ENCODE peak calls at places on chromosome 12, in eight cellular contexts. H is SW480; B is pancreas; X is naive thymus-derived CD8-positive, alpha-beta T cell; L is AG09319; D is tibial artery; K is CD8-positive, alpha-beta memory T cell; S is amniotic stem cell. C is an unnamed sample.

GRCh38 chr12:83823386-83824045 is 1089.1 kb downstream of the SLC6A15 start:
- DNase-seq in X (no peak), L (no peak), K (no peak), S (no peak), D (no peak), H (peak; percentile 53), B (no peak), C (no peak)

GRCh38 chr12:32502693-32503510 is 103.5 kb downstream of the FGD4 start:
- DNase-seq in B (no peak), X (no peak), S (no peak), K (no peak), H (no peak), L (peak; percentile 69), D (peak; percentile 58), C (no peak)

GRCh38 chr12:57370084-57370483 is 60.8 kb downstream of the R3HDM2 start:
- DNase-seq in X (no peak), K (no peak), D (no peak), S (no peak), H (no peak), L (no peak), B (no peak), C (no peak)

GRCh38 chr12:49200882-49201594 is 12.2 kb upstream of the TUBA1A start:
- DNase-seq in K (no peak), B (no peak), X (peak; percentile 54), L (peak; percentile 52), S (peak; percentile 48), D (no peak), H (peak; percentile 47), C (no peak)

GRCh38 chr12:114213055-114213561 is 192.8 kb downstream of the TBX5 start:
- DNase-seq in L (no peak), K (no peak), H (peak; percentile 10), S (no peak), D (no peak), X (no peak), B (no peak), C (no peak)

GRCh38 chr12:12356467-12356885 is 402 bp upstream of the BORCS5 start:
- DNase-seq in L (no peak), S (no peak), D (no peak), H (no peak), X (no peak), B (no peak), K (no peak), C (no peak)

GRCh38 chr12:68451261-68452091 is 119.3 kb upstream of the MDM1 start:
- DNase-seq in L (peak; percentile 67), S (no peak), K (peak; percentile 49), H (no peak), D (peak; percentile 63), B (no peak), X (no peak), C (no peak)

GRCh38 chr12:110345176-110345651 is 58.3 kb downstream of the ANAPC7 start:
- DNase-seq in D (no peak), B (no peak), K (no peak), X (no peak), L (no peak), H (no peak), S (no peak), C (no peak)

GRCh38 chr12:97308576-97309198 is 153.9 kb upstream of the RMST start:
- DNase-seq in D (no peak), S (peak; percentile 11), X (peak; percentile 9), L (peak; percentile 15), K (no peak), H (peak; percentile 38), B (no peak), C (no peak)

GRCh38 chr12:50442178-50442908 is 41.7 kb downstream of the LARP4 start:
- DNase-seq in H (no peak), D (no peak), X (no peak), L (no peak), S (no peak), K (no peak), B (no peak), C (no peak)

GRCh38 chr12:22339691-22340090 is 5.2 kb upstream of the ST8SIA1 start:
- DNase-seq in H (no peak), L (no peak), X (no peak), S (no peak), K (no peak), B (no peak), D (no peak), C (no peak)

GRCh38 chr12:81809829-81810595 is 50.9 kb upstream of the PPFIA2 start:
- DNase-seq in K (no peak), H (no peak), B (no peak), D (no peak), S (no peak), L (no peak), X (no peak), C (no peak)

GRCh38 chr12:21613931-21614330 is 9.3 kb upstream of the GYS2 start:
- DNase-seq in S (no peak), H (no peak), X (no peak), K (no peak), D (no peak), L (no peak), B (no peak), C (no peak)

GRCh38 chr12:22729898-22730443 is 105.0 kb downstream of the ETNK1 start:
- DNase-seq in X (no peak), D (no peak), H (no peak), B (no peak), L (peak; percentile 30), K (no peak), S (peak; percentile 2), C (no peak)

GRCh38 chr12:121008347-121009098 is 7.8 kb downstream of the C12orf43 start:
- DNase-seq in D (no peak), K (no peak), H (no peak), S (no peak), L (no peak), B (no peak), X (no peak), C (no peak)

GRCh38 chr12:16763901-16764300 is 157.9 kb upstream of the LMO3 start:
- DNase-seq in B (no peak), H (peak; percentile 5), K (no peak), S (no peak), L (no peak), X (no peak), D (no peak), C (no peak)

GRCh38 chr12:50013361-50014147 is 11.7 kb downstream of the RACGAP1 start:
- DNase-seq in K (no peak), B (no peak), D (no peak), L (no peak), H (no peak), S (no peak), X (no peak), C (no peak)

GRCh38 chr12:48977290-48978281 is 536 bp upstream of the WNT1 start:
- DNase-seq in B (peak; percentile 73), H (peak; percentile 87), X (peak; percentile 76), D (no peak), S (no peak), K (peak; percentile 87), L (no peak), C (peak; percentile 65)

GRCh38 chr12:111409403-111410228 is 3.9 kb downstream of the SH2B3 start:
- DNase-seq in H (peak; percentile 35), B (peak; percentile 65), L (no peak), S (no peak), X (no peak), D (peak; percentile 53), K (no peak), C (no peak)

GRCh38 chr12:89949457-89950195 is 241.0 kb upstream of the ATP2B1 start:
- DNase-seq in H (no peak), K (peak; percentile 81), S (no peak), L (peak; percentile 54), D (peak; percentile 41), B (no peak), X (peak; percentile 88), C (peak; percentile 13)

GRCh38 chr12:42810006-42810405 is 220.5 kb upstream of the PRICKLE1 start:
- DNase-seq in L (no peak), H (no peak), X (no peak), K (no peak), S (no peak), B (no peak), D (no peak), C (no peak)

GRCh38 chr12:67630373-67631088 is 18.0 kb upstream of the DYRK2 start:
- DNase-seq in H (peak; percentile 69), K (peak; percentile 95), S (no peak), X (peak; percentile 93), B (no peak), L (no peak), D (no peak), C (peak; percentile 80)

GRCh38 chr12:52350786-52351185 is 16.5 kb downstream of the KRT85 start:
- DNase-seq in H (no peak), B (no peak), L (no peak), K (no peak), X (no peak), D (no peak), S (no peak), C (no peak)

GRCh38 chr12:107454431-107454830 is 231.2 kb upstream of the PWP1 start:
- DNase-seq in B (no peak), S (no peak), X (no peak), K (no peak), H (no peak), L (no peak), D (no peak), C (no peak)

GRCh38 chr12:62744551-62744950 is 190.4 kb downstream of the PPM1H start:
- DNase-seq in K (no peak), H (no peak), B (no peak), L (no peak), S (no peak), D (no peak), X (no peak), C (no peak)

GRCh38 chr12:19130224-19131019 is 889 bp downstream of the PLEKHA5 start:
- DNase-seq in X (no peak), B (peak; percentile 55), S (no peak), K (peak; percentile 48), H (peak; percentile 57), D (peak; percentile 29), L (no peak), C (no peak)

GRCh38 chr12:15336772-15337553 is 14.7 kb downstream of the PTPRO start:
- DNase-seq in X (no peak), B (no peak), S (no peak), L (peak; percentile 32), K (no peak), D (no peak), H (no peak), C (no peak)

GRCh38 chr12:115135800-115136211 is 451.8 kb upstream of the TBX3 start:
- DNase-seq in B (peak; percentile 15), H (no peak), D (peak; percentile 54), K (no peak), S (no peak), L (peak; percentile 24), X (no peak), C (no peak)

GRCh38 chr12:26197832-26198231 is 2.5 kb downstream of the SSPN start:
- DNase-seq in K (no peak), X (no peak), L (no peak), B (no peak), S (no peak), D (no peak), H (no peak), C (no peak)

GRCh38 chr12:29287622-29288021 is 93.3 kb downstream of the ERGIC2 start:
- DNase-seq in X (no peak), L (no peak), B (no peak), K (no peak), H (no peak), D (no peak), S (no peak), C (no peak)

GRCh38 chr12:53170876-53171724 is 9.4 kb upstream of the ZNF740 start:
- DNase-seq in D (no peak), K (no peak), L (no peak), B (no peak), H (no peak), X (no peak), S (no peak), C (no peak)

GRCh38 chr12:124568431-124569374 is 1.3 kb upstream of the NCOR2 start:
- DNase-seq in D (peak; percentile 86), B (no peak), H (peak; percentile 48), X (no peak), S (peak; percentile 43), K (no peak), L (peak; percentile 88), C (no peak)

GRCh38 chr12:51970904-51971646 is 19.6 kb downstream of the ACVR1B start:
- DNase-seq in L (no peak), S (no peak), X (peak; percentile 14), B (no peak), D (no peak), H (no peak), K (peak; percentile 57), C (no peak)